ENCODE peak calls at places on chromosome 3, in six cellular contexts. F is COR-L47, I is mucosa of descending colon, D is HCEC 1CT, X is RCC 7860, N is RPMI7951. Q is an unnamed sample.
A peak's percentile ranks its signal among the peaks of the same experiment; 100 is the strongest.

GRCh38 chr3:14989943-14990753 is 42.8 kb downstream of the NR2C2 start:
- DNase-seq in D (peak; percentile 22), X (no peak), F (no peak), I (no peak), N (no peak), Q (no peak)

GRCh38 chr3:35639251-35640185 is at the start of gene ARPP21:
- DNase-seq in D (no peak), N (no peak), F (peak; percentile 13), X (no peak), I (no peak), Q (peak; percentile 87)

GRCh38 chr3:194607592-194608386 is 25.4 kb downstream of the TMEM44 start:
- DNase-seq in F (no peak), N (no peak), D (no peak), I (no peak), X (no peak), Q (no peak)

GRCh38 chr3:101850327-101851048 is 1.2 kb downstream of the NFKBIZ start:
- DNase-seq in D (peak; percentile 69), F (no peak), N (peak; percentile 70), X (no peak), I (no peak), Q (peak; percentile 33)

GRCh38 chr3:117130222-117130621 is 420.6 kb downstream of the TUSC7 start:
- DNase-seq in N (no peak), I (no peak), X (no peak), F (no peak), D (no peak), Q (no peak)

GRCh38 chr3:12483872-12484197 is 445 bp upstream of the TSEN2 start:
- DNase-seq in F (no peak), D (no peak), N (no peak), X (no peak), I (peak; percentile 60), Q (no peak)

GRCh38 chr3:105880681-105881290 is 12.0 kb upstream of the CBLB start:
- DNase-seq in F (no peak), X (no peak), D (no peak), I (no peak), N (no peak), Q (no peak)

GRCh38 chr3:195438371-195438770 is 4.4 kb downstream of the ACAP2 start:
- DNase-seq in I (no peak), D (no peak), F (no peak), X (no peak), N (no peak), Q (no peak)

GRCh38 chr3:58173670-58174472 is 36.9 kb downstream of the DNASE1L3 start:
- DNase-seq in F (peak; percentile 55), X (peak; percentile 15), N (peak; percentile 33), I (peak; percentile 66), D (no peak), Q (peak; percentile 63)

GRCh38 chr3:106560451-106560966 is 691.7 kb upstream of the CBLB start:
- DNase-seq in X (no peak), F (no peak), N (peak; percentile 72), I (no peak), D (peak; percentile 90), Q (no peak)

GRCh38 chr3:101725890-101726275 is 1.5 kb downstream of the CEP97 start:
- DNase-seq in X (no peak), F (no peak), D (no peak), N (peak; percentile 8), I (no peak), Q (no peak)

GRCh38 chr3:167723025-167723512 is 11.6 kb downstream of the PDCD10 start:
- DNase-seq in I (no peak), F (no peak), N (no peak), D (no peak), X (no peak), Q (no peak)

GRCh38 chr3:173395073-173395411 is 2.5 kb upstream of the NLGN1 start:
- DNase-seq in D (peak; percentile 23), X (peak; percentile 70), F (peak; percentile 94), I (peak; percentile 36), N (peak; percentile 49), Q (no peak)

GRCh38 chr3:190840146-190840545 is 22.3 kb downstream of the GMNC start:
- DNase-seq in I (no peak), D (no peak), X (no peak), N (peak; percentile 5), F (no peak), Q (peak; percentile 8)

GRCh38 chr3:150312018-150312657 is 96.0 kb upstream of the TSC22D2 start:
- DNase-seq in D (no peak), F (no peak), I (no peak), X (no peak), N (no peak), Q (no peak)

GRCh38 chr3:30604091-30604490 is 2.3 kb upstream of the TGFBR2 start:
- DNase-seq in N (no peak), X (no peak), D (peak; percentile 25), F (no peak), I (no peak), Q (no peak)

GRCh38 chr3:148280623-148281242 is 417.0 kb upstream of the AGTR1 start:
- DNase-seq in F (no peak), N (no peak), D (no peak), I (peak; percentile 24), X (no peak), Q (no peak)

GRCh38 chr3:12579919-12580318 is 23.0 kb downstream of the MKRN2 start:
- DNase-seq in I (no peak), F (no peak), X (no peak), D (peak; percentile 64), N (peak; percentile 16), Q (no peak)

GRCh38 chr3:66450389-66451022 is 50.3 kb downstream of the LRIG1 start:
- DNase-seq in D (peak; percentile 47), X (no peak), N (peak; percentile 77), I (no peak), F (peak; percentile 1), Q (no peak)

GRCh38 chr3:196422976-196423781 is 9.0 kb downstream of the UBXN7 start:
- DNase-seq in F (peak; percentile 29), I (peak; percentile 53), N (peak; percentile 33), X (no peak), D (no peak), Q (no peak)

GRCh38 chr3:111846717-111847116 is 12.3 kb upstream of the PHLDB2 start:
- DNase-seq in F (no peak), X (peak; percentile 83), N (peak; percentile 83), D (peak; percentile 84), I (no peak), Q (no peak)

GRCh38 chr3:168161696-168162095 is 66.0 kb upstream of the GOLIM4 start:
- DNase-seq in I (no peak), X (no peak), D (no peak), N (no peak), F (no peak), Q (no peak)

GRCh38 chr3:3107858-3108257 is 2.3 kb downstream of the IL5RA start:
- DNase-seq in F (no peak), X (no peak), D (no peak), N (no peak), I (no peak), Q (no peak)